ENCODE peak calls at places on chromosomes 11 and 22, in four cellular contexts. O, K, P and R are unnamed samples.

GRCh38 chr22:46162771-46163170 is 12.4 kb downstream of the PPARA start:
- DNase-seq in O (no peak), K (no peak), P (no peak), R (no peak)

GRCh38 chr11:65791719-65792213 is 4.9 kb downstream of the OVOL1 start:
- DNase-seq in O (no peak), K (peak; percentile 87), P (no peak), R (no peak)

GRCh38 chr22:27466229-27466628 is 335.3 kb downstream of the MN1 start:
- DNase-seq in O (no peak), K (no peak), P (no peak), R (no peak)

GRCh38 chr22:31682751-31683150 is 20.7 kb upstream of the PISD start:
- DNase-seq in O (no peak), K (no peak), P (no peak), R (no peak)

GRCh38 chr11:2771758-2772466 is 72.1 kb upstream of the KCNQ1OT1 start:
- DNase-seq in O (no peak), K (no peak), P (no peak), R (no peak)

GRCh38 chr22:38782402-38783094 is 11.4 kb downstream of the DNAL4 start:
- DNase-seq in O (peak; percentile 71), K (no peak), P (no peak), R (peak; percentile 65)

GRCh38 chr11:117730256-117730800 is 66.7 kb downstream of the DSCAML1 start:
- DNase-seq in O (no peak), K (no peak), P (no peak), R (no peak)

GRCh38 chr11:120184946-120185677 is 25.7 kb upstream of the OAF start:
- DNase-seq in O (peak; percentile 39), K (peak; percentile 82), P (no peak), R (no peak)

GRCh38 chr11:128725630-128726461 is 32.0 kb downstream of the FLI1 start:
- DNase-seq in O (peak; percentile 51), K (peak; percentile 41), P (no peak), R (peak; percentile 23)

GRCh38 chr11:35144811-35145210 is 5.8 kb downstream of the CD44 start:
- DNase-seq in O (peak; percentile 68), K (no peak), P (no peak), R (no peak)

GRCh38 chr11:35142481-35143207 is 3.7 kb downstream of the CD44 start:
- DNase-seq in O (peak; percentile 70), K (peak; percentile 42), P (no peak), R (no peak)

GRCh38 chr11:35144103-35144741 is 5.3 kb downstream of the CD44 start:
- DNase-seq in O (peak; percentile 66), K (peak; percentile 64), P (no peak), R (peak; percentile 81)

GRCh38 chr11:35145249-35145648 is 6.3 kb downstream of the CD44 start:
- DNase-seq in O (no peak), K (peak; percentile 70), P (no peak), R (peak; percentile 80)

GRCh38 chr11:35143509-35144102 is 4.6 kb downstream of the CD44 start:
- DNase-seq in O (no peak), K (no peak), P (no peak), R (no peak)
- H3K4me3 ChIP-seq in O (no peak overlapping the region), K (no peak overlapping the region), P (peak overlapping the region; percentile 18), R (peak overlapping the region; percentile 98)

GRCh38 chr11:121810291-121810690 is 305.7 kb downstream of the BLID start:
- DNase-seq in O (peak; percentile 11), K (no peak), P (no peak), R (peak; percentile 60)
- H3K4me3 ChIP-seq in O (no peak overlapping the region), K (no peak overlapping the region), P (no peak overlapping the region), R (no peak overlapping the region)

DNA sequence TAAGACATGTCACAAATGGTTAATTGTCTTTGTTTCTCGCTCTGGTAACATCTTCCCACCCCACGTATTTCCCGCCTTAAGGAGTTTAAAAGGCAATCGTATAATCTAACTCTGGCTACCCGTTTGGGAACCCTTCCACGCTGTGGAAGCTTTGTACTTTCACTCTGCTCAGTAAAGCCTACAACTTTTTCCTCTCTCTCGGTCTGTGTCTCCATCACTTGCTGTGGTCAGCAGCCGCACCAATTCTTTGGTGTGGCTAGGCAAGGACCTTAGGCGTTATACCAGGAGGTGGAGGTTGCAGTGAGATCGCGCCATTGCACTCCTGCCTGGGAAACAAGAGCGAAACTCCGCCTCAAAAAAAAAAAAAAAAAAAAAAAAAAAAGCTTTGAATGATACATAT is 1430.0 kb downstream of the LRRC4C start:
- DNase-seq in O (no peak), K (peak; percentile 10), P (no peak), R (no peak)
- H3K4me3 ChIP-seq in O (no peak overlapping the region), K (peak overlapping the region; percentile 6), P (no peak overlapping the region), R (no peak overlapping the region)

GRCh38 chr11:94545641-94546470 is 2.1 kb downstream of the FUT4 start:
- DNase-seq in O (no peak), K (no peak), P (no peak), R (no peak)
- H3K4me3 ChIP-seq in O (peak overlapping the region; percentile 57), K (peak overlapping the region; percentile 78), P (no peak overlapping the region), R (peak overlapping the region; percentile 50)